ENCODE peak calls at places on chromosomes 3 and 15, in four cellular contexts. F, T, A and L are unnamed samples. For H3K27me3, the result is how much of the 10 kb centered on the place peaks cover.

GRCh38 chr15:44009056-44009455 is 182.3 kb downstream of the WDR76 start:
- DNase-seq in F (no peak), T (no peak), A (no peak), L (peak)

GRCh38 chr3:197830308-197830966 is 39.4 kb downstream of the LRCH3 start:
- DNase-seq in F (no peak), T (no peak), A (no peak), L (no peak)

GRCh38 chr15:90241343-90242192 is 7.6 kb downstream of the GDPGP1 start:
- DNase-seq in F (no peak), T (peak), A (no peak), L (no peak)

GRCh38 chr3:197511853-197512635 is 43.7 kb downstream of the BDH1 start:
- DNase-seq in F (no peak), T (no peak), A (no peak), L (no peak)

GRCh38 chr3:41629072-41629471 is 332.8 kb downstream of the ULK4 start:
- DNase-seq in F (no peak), T (no peak), A (no peak), L (no peak)

GRCh38 chr15:55253580-55253979 is 36.0 kb downstream of the RAB27A start:
- DNase-seq in F (no peak), T (no peak), A (no peak), L (no peak)

GRCh38 chr15:68205949-68206539 is 912 bp upstream of the CALML4 start:
- DNase-seq in F (peak), T (peak), A (no peak), L (no peak)

GRCh38 chr15:45689616-45690015 is 54.8 kb downstream of the SQOR start:
- DNase-seq in F (no peak), T (no peak), A (no peak), L (no peak)

GRCh38 chr3:109900774-109901173 is 563.4 kb upstream of the DPPA4 start:
- DNase-seq in F (no peak), T (no peak), A (no peak), L (no peak)

GRCh38 chr15:31814082-31814481 is 216.2 kb upstream of the CHRNA7 start:
- DNase-seq in F (no peak), T (no peak), A (no peak), L (no peak)

GRCh38 chr3:17158941-17159682 is 274.4 kb downstream of the PLCL2 start:
- DNase-seq in F (no peak), T (no peak), A (no peak), L (no peak)

GRCh38 chr3:16366581-16366980 is 101.6 kb downstream of the OXNAD1 start:
- DNase-seq in F (no peak), T (no peak), A (no peak), L (no peak)

GRCh38 chr3:136671921-136672320 is 80.3 kb downstream of the STAG1 start:
- DNase-seq in F (no peak), T (no peak), A (no peak), L (no peak)

GRCh38 chr3:204102-204501 is 7.5 kb downstream of the CHL1 start:
- DNase-seq in F (no peak), T (no peak), A (no peak), L (no peak)

GRCh38 chr3:192867645-192868044 is 50.0 kb downstream of the MB21D2 start:
- DNase-seq in F (no peak), T (no peak), A (no peak), L (no peak)

GRCh38 chr15:65110676-65111292 is 4.2 kb downstream of the UBAP1L start:
- DNase-seq in F (no peak), T (peak), A (no peak), L (no peak)

GRCh38 chr3:152270145-152270870 is 1.6 kb downstream of the MBNL1 start:
- DNase-seq in F (no peak), T (no peak), A (no peak), L (no peak)

GRCh38 chr15:35126236-35126635 is 41.1 kb upstream of the NANOGP8 start:
- DNase-seq in F (no peak), T (no peak), A (no peak), L (no peak)

GRCh38 chr15:35123743-35124142 is 38.6 kb upstream of the NANOGP8 start:
- DNase-seq in F (no peak), T (no peak), A (no peak), L (no peak)

GRCh38 chr15:35129361-35129760 is 44.3 kb upstream of the NANOGP8 start:
- DNase-seq in F (no peak), T (no peak), A (no peak), L (no peak)

GRCh38 chr15:35130245-35130644 is 45.1 kb upstream of the NANOGP8 start:
- DNase-seq in F (no peak), T (no peak), A (no peak), L (no peak)

GRCh38 chr15:35127717-35128116 is 42.6 kb upstream of the NANOGP8 start:
- DNase-seq in F (no peak), T (no peak), A (no peak), L (no peak)
- H3K27me3 ChIP-seq in F (under half), T (under half), A (under half), L (under half)

GRCh38 chr3:48411041-48411588 is 18.8 kb downstream of the PLXNB1 start:
- DNase-seq in F (no peak), T (no peak), A (no peak), L (no peak)
- TF ChIP-seq CEBPB in F (no peak), T (no peak), A (no peak), L (no peak)

GRCh38 chr3:122986790-122987189 is 40.8 kb downstream of the SEMA5B start:
- DNase-seq in F (peak), T (no peak), A (no peak), L (no peak)

GRCh38 chr3:122987726-122988319 is 39.7 kb downstream of the SEMA5B start:
- DNase-seq in F (no peak), T (no peak), A (no peak), L (no peak)

GRCh38 chr3:122989856-122990575 is 37.5 kb downstream of the SEMA5B start:
- DNase-seq in F (no peak), T (no peak), A (no peak), L (no peak)

GRCh38 chr3:122987231-122987630 is 40.3 kb downstream of the SEMA5B start:
- DNase-seq in F (no peak), T (no peak), A (no peak), L (no peak)

GRCh38 chr3:122988507-122988906 is 39.1 kb downstream of the SEMA5B start:
- DNase-seq in F (no peak), T (no peak), A (no peak), L (no peak)
- H3K27me3 ChIP-seq in F (under half), T (under half), A (under half), L (half or more)

GRCh38 chr3:156412600-156412999 is 142.3 kb downstream of the SSR3 start:
- DNase-seq in F (no peak), T (no peak), A (no peak), L (no peak)

GRCh38 chr3:156413293-156413912 is 141.5 kb downstream of the SSR3 start:
- DNase-seq in F (no peak), T (no peak), A (no peak), L (no peak)

GRCh38 chr3:156417733-156418132 is 137.2 kb downstream of the SSR3 start:
- DNase-seq in F (no peak), T (no peak), A (no peak), L (no peak)

GRCh38 chr3:156418428-156418827 is 136.5 kb downstream of the SSR3 start:
- DNase-seq in F (no peak), T (no peak), A (no peak), L (no peak)

GRCh38 chr3:156416846-156417581 is 137.9 kb downstream of the SSR3 start:
- DNase-seq in F (no peak), T (no peak), A (no peak), L (no peak)
- TF ChIP-seq CEBPB in F (no peak), T (no peak), A (no peak), L (no peak)

GRCh38 chr3:10974131-10974530 is 18.4 kb upstream of the SLC6A1 start:
- DNase-seq in F (no peak), T (no peak), A (no peak), L (no peak)
- H3K27me3 ChIP-seq in F (under half), T (under half), A (under half), L (half or more)

GRCh38 chr15:41949400-41950126 is 22.8 kb downstream of the EHD4 start:
- DNase-seq in F (no peak), T (no peak), A (no peak), L (no peak)
- TF ChIP-seq CEBPB in F (no peak), T (no peak), A (no peak), L (no peak)

GRCh38 chr3:53079147-53079546 is 33.3 kb upstream of the SFMBT1 start:
- DNase-seq in F (no peak), T (no peak), A (no peak), L (no peak)

GRCh38 chr3:53079791-53080555 is 34.1 kb upstream of the SFMBT1 start:
- DNase-seq in F (no peak), T (no peak), A (no peak), L (no peak)

GRCh38 chr3:53080612-53081205 is 34.8 kb upstream of the SFMBT1 start:
- DNase-seq in F (no peak), T (no peak), A (no peak), L (no peak)

GRCh38 chr3:53077476-53078220 is 31.8 kb upstream of the SFMBT1 start:
- DNase-seq in F (no peak), T (no peak), A (no peak), L (no peak)

DNA sequence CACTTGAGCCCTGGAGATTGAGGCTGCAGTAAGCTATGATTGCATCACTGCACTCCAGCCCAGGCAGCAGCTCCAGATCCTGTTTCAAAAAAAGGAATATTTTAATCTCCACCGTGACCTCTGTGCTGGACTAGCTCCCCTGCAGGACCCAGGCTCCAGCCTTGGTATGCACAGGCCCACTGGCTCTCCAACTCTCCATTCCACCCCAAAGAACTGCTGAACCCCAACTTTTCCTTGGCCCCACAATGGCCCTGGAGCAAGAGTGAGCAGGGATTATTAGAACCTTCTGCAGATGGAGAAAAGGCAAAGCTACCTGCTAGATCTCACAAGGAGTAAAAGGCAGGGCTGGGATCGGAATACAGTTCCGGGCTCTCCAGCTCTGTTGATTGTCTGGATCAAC is 32.8 kb upstream of the SFMBT1 start:
- DNase-seq in F (no peak), T (no peak), A (no peak), L (no peak)
- H3K27me3 ChIP-seq in F (under half), T (under half), A (under half), L (under half)